ENCODE peak calls at places on chromosomes 6 and 20, in eight cellular contexts. One of them, this sample, is unnamed.
A peak's percentile ranks its signal among the peaks of the same experiment; 100 is the strongest.

GRCh38 chr6:95095271-95095670 is 482.1 kb upstream of the MANEA start:
- DNase-seq in NCI-H1105 treated with DMSO at 0.1 percent for 48 hours: no peak
- DNase-seq in astrocyte of the spinal cord: peak; percentile 36
- DNase-seq in anterior cingulate cortex: no peak
- DNase-seq in G401: no peak
- DNase-seq in GF-D8: no peak
- DNase-seq in activated T-helper 1 cell treated with Interleukin-2 at 50 U/mL for 16 hours: no peak
- DNase-seq in stimulated activated CD4-positive, alpha-beta T cell treated with anti-CD3 and anti-CD28 coated beads, Interleukin-2, amount 100 ng/mL, for 48 hours: no peak
- DNase-seq in this sample: no peak

GRCh38 chr6:170040906-170041305 is 250.0 kb downstream of the DLL1 start:
- DNase-seq in NCI-H1105 treated with DMSO at 0.1 percent for 48 hours: no peak
- DNase-seq in astrocyte of the spinal cord: no peak
- DNase-seq in anterior cingulate cortex: no peak
- DNase-seq in G401: no peak
- DNase-seq in GF-D8: no peak
- DNase-seq in activated T-helper 1 cell treated with Interleukin-2 at 50 U/mL for 16 hours: no peak
- DNase-seq in stimulated activated CD4-positive, alpha-beta T cell treated with anti-CD3 and anti-CD28 coated beads, Interleukin-2, amount 100 ng/mL, for 48 hours: no peak
- DNase-seq in this sample: no peak

GRCh38 chr6:92977018-92977417 is 442.3 kb downstream of the EPHA7 start:
- DNase-seq in NCI-H1105 treated with DMSO at 0.1 percent for 48 hours: no peak
- DNase-seq in astrocyte of the spinal cord: no peak
- DNase-seq in anterior cingulate cortex: no peak
- DNase-seq in G401: no peak
- DNase-seq in GF-D8: no peak
- DNase-seq in activated T-helper 1 cell treated with Interleukin-2 at 50 U/mL for 16 hours: no peak
- DNase-seq in stimulated activated CD4-positive, alpha-beta T cell treated with anti-CD3 and anti-CD28 coated beads, Interleukin-2, amount 100 ng/mL, for 48 hours: no peak
- DNase-seq in this sample: no peak

GRCh38 chr20:32354592-32355416 is 3.3 kb upstream of the ASXL1 start:
- DNase-seq in NCI-H1105 treated with DMSO at 0.1 percent for 48 hours: no peak
- DNase-seq in astrocyte of the spinal cord: peak; percentile 66
- DNase-seq in anterior cingulate cortex: no peak
- DNase-seq in G401: no peak
- DNase-seq in GF-D8: no peak
- DNase-seq in activated T-helper 1 cell treated with Interleukin-2 at 50 U/mL for 16 hours: no peak
- DNase-seq in stimulated activated CD4-positive, alpha-beta T cell treated with anti-CD3 and anti-CD28 coated beads, Interleukin-2, amount 100 ng/mL, for 48 hours: peak; percentile 14
- DNase-seq in this sample: peak; percentile 25

GRCh38 chr6:152004036-152004566 is 196.6 kb downstream of the ESR1 start:
- DNase-seq in NCI-H1105 treated with DMSO at 0.1 percent for 48 hours: no peak
- DNase-seq in astrocyte of the spinal cord: peak; percentile 65
- DNase-seq in anterior cingulate cortex: no peak
- DNase-seq in G401: no peak
- DNase-seq in GF-D8: no peak
- DNase-seq in activated T-helper 1 cell treated with Interleukin-2 at 50 U/mL for 16 hours: no peak
- DNase-seq in stimulated activated CD4-positive, alpha-beta T cell treated with anti-CD3 and anti-CD28 coated beads, Interleukin-2, amount 100 ng/mL, for 48 hours: no peak
- DNase-seq in this sample: no peak

GRCh38 chr6:36198986-36199385 is 2.4 kb downstream of the BRPF3 start:
- DNase-seq in NCI-H1105 treated with DMSO at 0.1 percent for 48 hours: no peak
- DNase-seq in astrocyte of the spinal cord: no peak
- DNase-seq in anterior cingulate cortex: no peak
- DNase-seq in G401: no peak
- DNase-seq in GF-D8: no peak
- DNase-seq in activated T-helper 1 cell treated with Interleukin-2 at 50 U/mL for 16 hours: no peak
- DNase-seq in stimulated activated CD4-positive, alpha-beta T cell treated with anti-CD3 and anti-CD28 coated beads, Interleukin-2, amount 100 ng/mL, for 48 hours: no peak
- DNase-seq in this sample: no peak

GRCh38 chr20:3621111-3621510 is 42.1 kb downstream of the GFRA4 start:
- DNase-seq in NCI-H1105 treated with DMSO at 0.1 percent for 48 hours: no peak
- DNase-seq in astrocyte of the spinal cord: no peak
- DNase-seq in anterior cingulate cortex: no peak
- DNase-seq in G401: no peak
- DNase-seq in GF-D8: no peak
- DNase-seq in activated T-helper 1 cell treated with Interleukin-2 at 50 U/mL for 16 hours: no peak
- DNase-seq in stimulated activated CD4-positive, alpha-beta T cell treated with anti-CD3 and anti-CD28 coated beads, Interleukin-2, amount 100 ng/mL, for 48 hours: no peak
- DNase-seq in this sample: no peak

GRCh38 chr20:50012282-50013263 is 29.8 kb downstream of the SNAI1 start:
- DNase-seq in NCI-H1105 treated with DMSO at 0.1 percent for 48 hours: no peak
- DNase-seq in astrocyte of the spinal cord: no peak
- DNase-seq in anterior cingulate cortex: no peak
- DNase-seq in G401: no peak
- DNase-seq in GF-D8: peak; percentile 67
- DNase-seq in activated T-helper 1 cell treated with Interleukin-2 at 50 U/mL for 16 hours: no peak
- DNase-seq in stimulated activated CD4-positive, alpha-beta T cell treated with anti-CD3 and anti-CD28 coated beads, Interleukin-2, amount 100 ng/mL, for 48 hours: no peak
- DNase-seq in this sample: peak; percentile 54

GRCh38 chr6:44043036-44043478 is 84.2 kb downstream of the MRPL14 start:
- DNase-seq in NCI-H1105 treated with DMSO at 0.1 percent for 48 hours: no peak
- DNase-seq in astrocyte of the spinal cord: peak; percentile 46
- DNase-seq in anterior cingulate cortex: no peak
- DNase-seq in G401: no peak
- DNase-seq in GF-D8: no peak
- DNase-seq in activated T-helper 1 cell treated with Interleukin-2 at 50 U/mL for 16 hours: no peak
- DNase-seq in stimulated activated CD4-positive, alpha-beta T cell treated with anti-CD3 and anti-CD28 coated beads, Interleukin-2, amount 100 ng/mL, for 48 hours: no peak
- DNase-seq in this sample: no peak

GRCh38 chr20:30811896-30812671 is 445.4 kb upstream of the DEFB115 start:
- DNase-seq in NCI-H1105 treated with DMSO at 0.1 percent for 48 hours: peak; percentile 90
- DNase-seq in astrocyte of the spinal cord: peak; percentile 59
- DNase-seq in anterior cingulate cortex: no peak
- DNase-seq in G401: peak; percentile 68
- DNase-seq in GF-D8: no peak
- DNase-seq in activated T-helper 1 cell treated with Interleukin-2 at 50 U/mL for 16 hours: no peak
- DNase-seq in stimulated activated CD4-positive, alpha-beta T cell treated with anti-CD3 and anti-CD28 coated beads, Interleukin-2, amount 100 ng/mL, for 48 hours: no peak
- DNase-seq in this sample: peak; percentile 12

GRCh38 chr20:15705975-15706374 is 867.3 kb downstream of the KIF16B start:
- DNase-seq in NCI-H1105 treated with DMSO at 0.1 percent for 48 hours: no peak
- DNase-seq in astrocyte of the spinal cord: no peak
- DNase-seq in anterior cingulate cortex: no peak
- DNase-seq in G401: no peak
- DNase-seq in GF-D8: no peak
- DNase-seq in activated T-helper 1 cell treated with Interleukin-2 at 50 U/mL for 16 hours: no peak
- DNase-seq in stimulated activated CD4-positive, alpha-beta T cell treated with anti-CD3 and anti-CD28 coated beads, Interleukin-2, amount 100 ng/mL, for 48 hours: no peak
- DNase-seq in this sample: no peak

GRCh38 chr20:46999821-47000465 is 105.3 kb downstream of the EYA2 start:
- DNase-seq in NCI-H1105 treated with DMSO at 0.1 percent for 48 hours: peak; percentile 46
- DNase-seq in astrocyte of the spinal cord: no peak
- DNase-seq in anterior cingulate cortex: no peak
- DNase-seq in G401: no peak
- DNase-seq in GF-D8: no peak
- DNase-seq in activated T-helper 1 cell treated with Interleukin-2 at 50 U/mL for 16 hours: no peak
- DNase-seq in stimulated activated CD4-positive, alpha-beta T cell treated with anti-CD3 and anti-CD28 coated beads, Interleukin-2, amount 100 ng/mL, for 48 hours: no peak
- DNase-seq in this sample: peak; percentile 89

GRCh38 chr6:56329296-56330050 is 82.1 kb upstream of the COL21A1 start:
- DNase-seq in NCI-H1105 treated with DMSO at 0.1 percent for 48 hours: no peak
- DNase-seq in astrocyte of the spinal cord: peak; percentile 65
- DNase-seq in anterior cingulate cortex: no peak
- DNase-seq in G401: no peak
- DNase-seq in GF-D8: no peak
- DNase-seq in activated T-helper 1 cell treated with Interleukin-2 at 50 U/mL for 16 hours: no peak
- DNase-seq in stimulated activated CD4-positive, alpha-beta T cell treated with anti-CD3 and anti-CD28 coated beads, Interleukin-2, amount 100 ng/mL, for 48 hours: no peak
- DNase-seq in this sample: no peak

GRCh38 chr6:91523511-91523910 is 936.6 kb upstream of the MAP3K7 start:
- DNase-seq in NCI-H1105 treated with DMSO at 0.1 percent for 48 hours: no peak
- DNase-seq in astrocyte of the spinal cord: no peak
- DNase-seq in anterior cingulate cortex: no peak
- DNase-seq in G401: no peak
- DNase-seq in GF-D8: no peak
- DNase-seq in activated T-helper 1 cell treated with Interleukin-2 at 50 U/mL for 16 hours: no peak
- DNase-seq in stimulated activated CD4-positive, alpha-beta T cell treated with anti-CD3 and anti-CD28 coated beads, Interleukin-2, amount 100 ng/mL, for 48 hours: no peak
- DNase-seq in this sample: peak; percentile 5

GRCh38 chr20:38460040-38460623 is 12.5 kb upstream of the RALGAPB start:
- DNase-seq in NCI-H1105 treated with DMSO at 0.1 percent for 48 hours: peak; percentile 66
- DNase-seq in astrocyte of the spinal cord: peak; percentile 88
- DNase-seq in anterior cingulate cortex: no peak
- DNase-seq in G401: peak; percentile 46
- DNase-seq in GF-D8: no peak
- DNase-seq in activated T-helper 1 cell treated with Interleukin-2 at 50 U/mL for 16 hours: no peak
- DNase-seq in stimulated activated CD4-positive, alpha-beta T cell treated with anti-CD3 and anti-CD28 coated beads, Interleukin-2, amount 100 ng/mL, for 48 hours: no peak
- DNase-seq in this sample: peak; percentile 82

This sample was measured in NCI-H2171 treated with DMSO at 0.1 percent for 48 hours.